ENCODE peak calls at places on chromosomes 6 and 20, in seven cellular contexts. O is A549, H is sigmoid colon, R is GM23338, N is OCI-LY7, D is retinal pigment epithelial cell, G is AG04449. X is an unnamed sample.

GRCh38 chr6:97023982-97024381 is 99.5 kb downstream of the KLHL32 start:
- DNase-seq in D (no peak), R (no peak), H (no peak), N (no peak), O (no peak), G (no peak), X (no peak)

GRCh38 chr6:163960128-163960527 is 545.6 kb downstream of the QKI start:
- DNase-seq in R (no peak), O (no peak), D (no peak), H (no peak), N (no peak), G (no peak), X (no peak)

GRCh38 chr6:92339891-92340290 is 1079.5 kb downstream of the EPHA7 start:
- DNase-seq in O (no peak), D (no peak), H (no peak), G (no peak), N (no peak), R (no peak), X (no peak)

GRCh38 chr6:3383525-3383924 is 73.3 kb downstream of the SLC22A23 start:
- DNase-seq in R (no peak), O (no peak), D (peak; percentile 21), G (no peak), H (no peak), N (no peak), X (peak; percentile 21)

GRCh38 chr6:154738561-154738961 is 5.3 kb downstream of the SCAF8 start:
- DNase-seq in O (no peak), R (peak; percentile 60), D (peak; percentile 5), G (no peak), H (no peak), N (peak; percentile 14), X (no peak)

GRCh38 chr6:129312865-129313264 is 397.1 kb downstream of the ARHGAP18 start:
- DNase-seq in N (no peak), G (peak; percentile 54), H (no peak), O (peak; percentile 2), R (no peak), D (peak; percentile 40), X (peak; percentile 78)

GRCh38 chr6:36838896-36839818 is at the start of gene CPNE5:
- DNase-seq in R (peak; percentile 68), D (no peak), O (no peak), G (no peak), N (no peak), H (no peak), X (no peak)

GRCh38 chr6:142821164-142821716 is 123.7 kb downstream of the HIVEP2 start:
- DNase-seq in N (no peak), H (no peak), D (no peak), O (no peak), G (no peak), R (no peak), X (no peak)

GRCh38 chr6:88013015-88013414 is 34.6 kb upstream of the SPACA1 start:
- DNase-seq in D (no peak), O (no peak), N (peak; percentile 84), H (no peak), G (no peak), R (no peak), X (no peak)

GRCh38 chr6:33416386-33417126 is 1.4 kb downstream of the CUTA start:
- DNase-seq in H (no peak), O (no peak), D (no peak), N (no peak), G (no peak), R (no peak), X (no peak)

GRCh38 chr20:51450221-51450712 is 92.3 kb downstream of the NFATC2 start:
- DNase-seq in H (no peak), R (no peak), N (no peak), G (no peak), O (no peak), D (no peak), X (peak; percentile 20)

GRCh38 chr6:143449731-143450452 is 603 bp downstream of the ADAT2 start:
- DNase-seq in D (no peak), H (no peak), N (peak; percentile 51), G (no peak), O (no peak), R (peak; percentile 24), X (no peak)

GRCh38 chr6:126376682-126377081 is 36.8 kb downstream of the CENPW start:
- DNase-seq in R (peak; percentile 62), O (no peak), D (no peak), H (no peak), G (no peak), N (no peak), X (no peak)

GRCh38 chr20:45685896-45686295 is 15.9 kb upstream of the WFDC11 start:
- DNase-seq in O (peak; percentile 21), G (no peak), R (peak; percentile 68), H (no peak), N (no peak), D (no peak), X (peak; percentile 10)

GRCh38 chr6:155038104-155038503 is 43.0 kb downstream of the TIAM2 start:
- DNase-seq in D (no peak), H (no peak), N (no peak), O (no peak), G (no peak), R (no peak), X (no peak)

GRCh38 chr6:83868639-83869038 is 9.2 kb downstream of the CYB5R4 start:
- DNase-seq in O (no peak), H (no peak), D (no peak), N (no peak), R (no peak), G (no peak), X (no peak)

GRCh38 chr6:43945778-43946100 is 175.7 kb downstream of the VEGFA start:
- DNase-seq in D (no peak), G (no peak), H (no peak), N (no peak), R (no peak), O (no peak), X (no peak)

GRCh38 chr6:28947831-28948270 is 24.1 kb upstream of the TRIM27 start:
- DNase-seq in D (no peak), H (no peak), G (no peak), N (no peak), O (no peak), R (no peak), X (no peak)

GRCh38 chr20:21702553-21703467 is 2.7 kb upstream of the PAX1 start:
- DNase-seq in H (peak; percentile 80), G (no peak), O (peak; percentile 69), R (peak; percentile 91), D (no peak), N (no peak), X (peak; percentile 60)

GRCh38 chr6:133034509-133035206 is 206.5 kb upstream of the EYA4 start:
- DNase-seq in D (no peak), H (no peak), O (no peak), N (no peak), R (no peak), G (no peak), X (no peak)

GRCh38 chr20:1127840-1128239 is 9.4 kb downstream of the PSMF1 start:
- DNase-seq in N (no peak), O (no peak), R (no peak), D (no peak), H (no peak), G (no peak), X (no peak)

GRCh38 chr6:118651282-118652050 is at the start of gene CEP85L:
- DNase-seq in H (peak; percentile 95), D (peak; percentile 54), G (peak; percentile 23), O (peak; percentile 65), R (peak; percentile 95), N (peak; percentile 93), X (peak; percentile 92)

GRCh38 chr6:16212276-16212675 is 26.1 kb upstream of the GMPR start:
- DNase-seq in D (no peak), O (no peak), N (no peak), R (no peak), G (no peak), H (no peak), X (no peak)

GRCh38 chr6:16217156-16217721 is 21.1 kb upstream of the GMPR start:
- DNase-seq in G (no peak), O (no peak), N (no peak), H (no peak), R (no peak), D (no peak), X (no peak)

DNA sequence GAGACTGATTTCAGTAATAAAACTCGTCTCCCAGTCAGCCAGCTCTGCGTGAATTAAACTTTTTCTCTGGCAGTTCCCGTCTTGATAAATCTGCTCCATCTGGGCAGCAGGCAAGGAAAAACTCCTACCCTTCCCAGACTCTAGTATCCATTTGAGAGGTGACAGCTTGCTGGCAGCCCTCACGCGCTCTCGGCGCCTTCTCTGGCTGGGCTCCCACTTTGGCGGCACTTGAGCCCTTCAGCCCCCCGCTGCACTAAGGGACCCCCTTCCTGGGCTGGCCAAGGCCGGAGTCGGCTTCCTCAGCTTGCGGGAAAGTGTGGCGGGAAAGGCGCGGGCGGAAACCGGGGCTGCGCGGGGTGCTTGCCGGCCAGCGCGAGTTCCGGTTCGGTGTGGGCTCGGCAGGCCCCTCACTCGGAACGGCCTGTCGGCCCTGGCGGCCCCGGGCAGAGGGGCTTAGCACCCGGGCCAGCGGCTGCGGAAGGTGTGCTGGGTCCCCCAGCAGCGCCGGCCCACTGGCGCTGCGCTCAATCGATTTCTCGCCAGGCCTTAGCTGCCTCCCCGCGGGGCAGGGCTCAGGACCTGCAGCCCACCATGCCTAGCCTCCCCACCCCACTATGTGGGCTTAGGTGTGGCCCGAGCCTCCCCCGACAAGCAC is 21.8 kb upstream of the GMPR start:
- DNase-seq in H (no peak), O (no peak), D (no peak), G (no peak), N (no peak), R (peak; percentile 44), X (no peak)
- H3K4me3 ChIP-seq in H (no peak overlapping the region), O (no peak overlapping the region), D (no peak overlapping the region), G (no peak overlapping the region), N (no peak overlapping the region), R (no peak overlapping the region), X (no peak overlapping the region)

GRCh38 chr6:147678256-147678655 is 169.8 kb downstream of the SAMD5 start:
- DNase-seq in O (no peak), R (no peak), D (no peak), N (no peak), H (no peak), G (no peak), X (no peak)
- H3K4me3 ChIP-seq in O (no peak overlapping the region), R (no peak overlapping the region), D (no peak overlapping the region), N (no peak overlapping the region), H (no peak overlapping the region), G (no peak overlapping the region), X (no peak overlapping the region)

DNA sequence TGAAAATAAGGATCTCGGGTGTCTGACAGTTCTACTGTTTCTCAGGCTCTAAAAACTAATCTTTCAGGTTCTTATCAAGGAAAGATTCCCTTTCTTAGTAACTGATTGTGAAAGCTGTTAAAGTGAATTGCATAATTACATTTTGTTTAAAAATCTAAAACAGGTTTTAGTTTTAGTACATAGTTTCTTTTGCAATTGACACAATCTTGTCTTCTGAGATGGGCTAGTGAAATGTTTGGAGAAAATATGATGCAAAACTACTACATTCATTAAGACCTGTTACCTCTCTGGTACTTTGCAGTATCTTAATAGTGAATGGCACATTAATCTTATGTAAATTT is 298.4 kb downstream of the UTRN start:
- DNase-seq in N (no peak), R (no peak), O (no peak), H (no peak), D (no peak), G (no peak), X (no peak)
- H3K4me3 ChIP-seq in N (peak overlapping the region; percentile 53), R (peak overlapping the region; percentile 40), O (no peak overlapping the region), H (no peak overlapping the region), D (no peak overlapping the region), G (no peak overlapping the region), X (no peak overlapping the region)

GRCh38 chr6:148761532-148761951 is 14.7 kb downstream of the UST start:
- DNase-seq in R (no peak), O (no peak), N (peak; percentile 44), H (no peak), D (no peak), G (no peak), X (peak; percentile 20)
- H3K4me3 ChIP-seq in R (no peak overlapping the region), O (no peak overlapping the region), N (peak overlapping the region; percentile 56), H (no peak overlapping the region), D (peak overlapping the region; percentile 44), G (peak overlapping the region; percentile 55), X (peak overlapping the region; percentile 28)

X was measured in MG63.